ENCODE peak calls at places on chromosomes 7 and 10, in five cellular contexts. G is psoas muscle, O is stomach, D is foreskin fibroblast, C is BE2C. I is an unnamed sample.

GRCh38 chr7:140607441-140607989 is 33.1 kb downstream of the DENND2A start:
- DNase-seq in C (peak), D (peak), O (no peak), G (peak), I (peak)

GRCh38 chr7:42426163-42426562 is 189.2 kb upstream of the GLI3 start:
- DNase-seq in G (no peak), C (no peak), D (no peak), O (no peak), I (peak)

GRCh38 chr7:116732788-116733709 is 61.1 kb downstream of the MET start:
- DNase-seq in D (no peak), C (no peak), O (no peak), G (no peak), I (no peak)

GRCh38 chr10:111281516-111281915 is 204.7 kb downstream of the ADRA2A start:
- DNase-seq in D (no peak), O (no peak), G (no peak), C (no peak), I (peak)

GRCh38 chr10:6657669-6658068 is 77.6 kb upstream of the PRKCQ start:
- DNase-seq in D (no peak), G (no peak), O (no peak), C (no peak), I (no peak)

GRCh38 chr10:5818894-5819293 is 5.7 kb upstream of the GDI2 start:
- DNase-seq in G (no peak), D (no peak), O (no peak), C (no peak), I (no peak)

GRCh38 chr7:151872531-151873401 is 4.1 kb downstream of the PRKAG2 start:
- DNase-seq in D (no peak), O (no peak), C (no peak), G (no peak), I (no peak)

GRCh38 chr7:87671-88070 is 104.7 kb upstream of the FAM20C start:
- DNase-seq in O (no peak), C (no peak), D (no peak), G (no peak), I (no peak)

GRCh38 chr10:48625013-48625412 is 20.1 kb upstream of the ARHGAP22 start:
- DNase-seq in O (no peak), C (no peak), G (no peak), D (peak), I (no peak)

GRCh38 chr10:113693348-113693747 is 13.6 kb downstream of the CASP7 start:
- DNase-seq in C (no peak), G (no peak), D (no peak), O (no peak), I (no peak)

GRCh38 chr10:29130190-29130673 is 158.6 kb upstream of the LYZL1 start:
- DNase-seq in G (no peak), O (no peak), D (peak), C (no peak), I (peak)

GRCh38 chr10:58666024-58666423 is 153.4 kb downstream of the BICC1 start:
- DNase-seq in O (no peak), D (no peak), C (no peak), G (no peak), I (peak)

GRCh38 chr7:63073286-63073685 is 925.4 kb upstream of the ZNF722 start:
- DNase-seq in O (no peak), G (no peak), C (no peak), D (no peak), I (no peak)

GRCh38 chr7:19051767-19052375 is 65.6 kb downstream of the TWIST1 start:
- DNase-seq in O (peak), G (no peak), D (peak), C (peak), I (peak)

GRCh38 chr7:148877517-148877916 is 6.6 kb downstream of the EZH2 start:
- DNase-seq in O (no peak), C (no peak), G (no peak), D (no peak), I (no peak)

GRCh38 chr10:71646592-71647292 is 72.8 kb downstream of the C10orf105 start:
- DNase-seq in C (no peak), G (no peak), O (no peak), D (no peak), I (no peak)

GRCh38 chr7:156621628-156622027 is 18.9 kb upstream of the RNF32 start:
- DNase-seq in O (no peak), C (no peak), G (no peak), D (no peak), I (no peak)

GRCh38 chr10:132257271-132257670 is 50.5 kb downstream of the STK32C start:
- DNase-seq in O (no peak), D (peak), C (no peak), G (no peak), I (peak)

GRCh38 chr10:104170610-104171269 is 48.8 kb downstream of the SFR1 start:
- DNase-seq in G (no peak), C (no peak), O (no peak), D (no peak), I (no peak)

GRCh38 chr7:44520574-44520973 is 20.6 kb downstream of the NPC1L1 start:
- DNase-seq in O (no peak), G (no peak), C (no peak), D (no peak), I (no peak)

GRCh38 chr10:48938281-48938680 is 1.4 kb downstream of the LRRC18 start:
- DNase-seq in D (no peak), O (no peak), G (no peak), C (no peak), I (no peak)

GRCh38 chr7:111711426-111712065 is 149.3 kb upstream of the IMMP2L start:
- DNase-seq in D (no peak), G (no peak), O (no peak), C (no peak), I (no peak)

GRCh38 chr10:104472505-104472904 is 118.9 kb downstream of the CFAP58 start:
- DNase-seq in G (no peak), O (no peak), D (peak), C (no peak), I (peak)

GRCh38 chr10:124604214-124605000 is 139.8 kb downstream of the FAM53B start:
- DNase-seq in D (no peak), O (no peak), G (peak), C (no peak), I (no peak)

GRCh38 chr10:22246680-22247391 is 29.0 kb upstream of the EBLN1 start:
- DNase-seq in C (no peak), D (peak), O (no peak), G (no peak), I (peak)

GRCh38 chr7:101436857-101437576 is 74.3 kb downstream of the COL26A1 start:
- DNase-seq in O (no peak), C (peak), D (no peak), G (no peak), I (no peak)

GRCh38 chr7:44976746-44977196 is 2.0 kb downstream of the MYO1G start:
- DNase-seq in C (no peak), G (no peak), D (no peak), O (no peak), I (no peak)

GRCh38 chr10:110914411-110914810 is 4.6 kb downstream of the BBIP1 start:
- DNase-seq in O (no peak), D (peak), C (no peak), G (no peak), I (no peak)

GRCh38 chr7:157271991-157272324 is 64.8 kb upstream of the DNAJB6 start:
- DNase-seq in G (peak), C (no peak), D (peak), O (peak), I (peak)

GRCh38 chr10:59648711-59649201 is 60.9 kb downstream of the SLC16A9 start:
- DNase-seq in D (no peak), C (no peak), O (no peak), G (no peak), I (peak)

GRCh38 chr10:70458329-70459060 is 17.0 kb upstream of the NODAL start:
- DNase-seq in O (peak), G (peak), C (peak), D (peak), I (peak)

GRCh38 chr7:36765605-36766004 is 41.3 kb upstream of the AOAH start:
- DNase-seq in C (peak), G (no peak), D (no peak), O (no peak), I (no peak)

GRCh38 chr7:120609136-120609753 is 248.7 kb downstream of the TSPAN12 start:
- DNase-seq in C (no peak), D (no peak), G (no peak), O (no peak), I (peak)

GRCh38 chr7:5248201-5248885 is 34.4 kb upstream of the SLC29A4 start:
- DNase-seq in O (no peak), C (peak), G (peak), D (peak), I (peak)

GRCh38 chr10:107546986-107547385 is 382.5 kb upstream of the SORCS1 start:
- DNase-seq in O (no peak), G (no peak), C (no peak), D (no peak), I (no peak)

GRCh38 chr7:106840342-106840741 is 24.7 kb upstream of the PIK3CG start:
- DNase-seq in D (peak), G (no peak), C (peak), O (no peak), I (peak)

GRCh38 chr10:110081914-110082313 is 74.1 kb downstream of the ADD3 start:
- DNase-seq in D (peak), G (no peak), O (no peak), C (no peak), I (peak)

GRCh38 chr7:148856035-148856881 is 27.8 kb downstream of the EZH2 start:
- DNase-seq in G (no peak), O (peak), D (peak), C (peak), I (peak)

DNA sequence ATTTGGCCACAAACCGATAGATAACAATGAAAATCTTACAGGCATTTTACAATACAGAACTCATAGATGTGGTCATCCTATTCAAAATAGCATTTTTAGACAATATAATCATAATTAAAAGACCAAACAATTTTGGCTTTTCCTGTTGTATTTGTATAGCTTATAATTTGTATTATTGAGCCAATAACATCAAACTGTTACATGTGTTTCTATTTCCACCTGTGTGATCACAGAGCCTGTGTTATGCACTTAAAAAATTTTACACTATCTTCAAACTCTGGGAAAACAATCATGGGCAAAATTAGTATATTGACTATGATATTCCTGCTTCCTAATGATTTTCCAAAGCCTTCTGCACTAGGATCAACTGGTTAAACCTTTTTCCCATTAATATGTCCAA is 1.9 kb downstream of the RHOBTB1 start:
- DNase-seq in D (no peak), O (no peak), G (no peak), C (no peak), I (no peak)
- H3K4me3 ChIP-seq in D (peak), O (peak), G (peak), C (peak), I (peak)

DNA sequence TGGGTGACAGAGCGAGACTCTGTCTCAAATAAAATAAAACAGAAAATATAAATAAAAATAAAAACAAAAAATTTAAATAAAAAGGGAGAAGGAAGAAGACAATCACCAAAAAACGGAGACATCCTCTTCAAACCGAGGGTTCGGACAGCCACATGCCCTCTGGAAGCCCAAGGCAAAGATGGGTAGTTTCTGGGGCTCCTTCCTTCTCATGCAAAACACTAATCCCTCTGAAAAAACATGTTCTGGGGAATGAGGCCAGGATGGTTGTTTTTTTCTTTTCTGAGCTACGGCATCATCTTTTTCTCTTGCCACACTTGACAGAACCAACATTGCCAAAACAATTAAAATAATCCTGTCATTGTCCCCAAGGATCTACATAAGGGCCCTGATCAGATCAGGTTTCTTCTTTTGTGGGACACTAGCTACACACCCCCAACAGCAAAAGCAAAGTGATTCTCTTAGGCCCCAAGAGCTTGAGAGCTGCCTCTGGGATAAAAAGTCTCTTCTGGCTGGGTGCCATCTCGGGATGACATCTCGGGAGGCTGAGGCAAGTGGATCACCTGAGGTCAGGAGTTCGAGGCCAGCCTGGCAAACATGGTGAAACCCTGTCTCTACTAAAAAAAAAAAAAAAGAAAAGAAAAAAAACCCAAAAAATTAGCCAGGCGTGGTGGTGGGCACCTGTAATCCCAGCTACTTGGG is 14.2 kb upstream of the POR start:
- DNase-seq in O (no peak), G (no peak), D (no peak), C (no peak), I (no peak)
- H3K4me3 ChIP-seq in O (no peak), G (no peak), D (no peak), C (no peak), I (no peak)

GRCh38 chr10:4763960-4764428 is 62.0 kb upstream of the AKR1E2 start:
- DNase-seq in O (no peak), D (peak), C (no peak), G (no peak), I (peak)
- H3K4me3 ChIP-seq in O (no peak), D (peak), C (no peak), G (no peak), I (peak)

GRCh38 chr10:14118953-14119352 is 211.8 kb downstream of the FRMD4A start:
- DNase-seq in G (no peak), D (no peak), C (no peak), O (no peak), I (no peak)
- H3K4me3 ChIP-seq in G (no peak), D (no peak), C (no peak), O (no peak), I (no peak)

DNA sequence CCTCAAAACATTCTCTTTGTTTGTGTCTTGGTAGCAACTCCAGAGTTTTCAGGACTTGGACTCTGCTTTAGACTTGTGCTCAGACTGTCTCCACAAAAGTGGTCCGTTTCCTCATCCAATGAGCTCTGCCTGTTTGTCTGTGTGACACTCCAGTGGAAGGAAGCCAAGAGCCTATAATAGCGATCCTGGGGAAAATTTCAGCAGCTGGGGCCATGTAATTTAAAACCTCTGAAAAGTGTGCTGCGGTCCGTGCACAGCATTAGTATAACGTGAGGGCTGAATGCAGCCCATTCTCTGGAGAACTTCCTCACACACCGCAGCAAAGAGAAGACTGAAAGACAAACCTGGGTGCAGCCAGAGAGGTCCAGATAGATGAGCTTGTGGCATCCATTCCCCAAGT is at the start of gene LRRC17:
- DNase-seq in D (peak), C (no peak), G (no peak), O (no peak), I (peak)
- H3K4me3 ChIP-seq in D (peak), C (no peak), G (peak), O (peak), I (peak)

GRCh38 chr7:142511801-142512200 is 237.5 kb upstream of the PRSS1 start:
- DNase-seq in G (no peak), C (no peak), O (no peak), D (no peak), I (no peak)
- H3K4me3 ChIP-seq in G (no peak), C (no peak), O (no peak), D (no peak), I (no peak)